ENCODE peak calls at places on chromosomes 11 and 22, in four cellular contexts. P is gastrocnemius medialis, Y is endodermal cell, I is kidney. M is an unnamed sample.

GRCh38 chr11:17526326-17526725 is 17.9 kb downstream of the USH1C start:
- DNase-seq in P (no peak), I (peak; percentile 69), Y (no peak), M (no peak)

GRCh38 chr22:48872271-48873260 is 955.1 kb downstream of the BRD1 start:
- DNase-seq in I (peak; percentile 9), Y (peak; percentile 28), P (no peak), M (no peak)

GRCh38 chr11:92227954-92228935 is 3.6 kb downstream of the FAT3 start:
- DNase-seq in Y (no peak), P (no peak), I (peak; percentile 66), M (no peak)

GRCh38 chr11:131957891-131958290 is 587.5 kb downstream of the NTM start:
- DNase-seq in P (no peak), Y (no peak), I (no peak), M (no peak)

GRCh38 chr11:68312117-68312779 is at the start of gene LRP5:
- DNase-seq in I (no peak), Y (peak; percentile 58), P (no peak), M (no peak)

GRCh38 chr11:121250843-121251242 is 41.7 kb upstream of the SC5D start:
- DNase-seq in P (no peak), Y (no peak), I (no peak), M (no peak)

GRCh38 chr11:72369786-72370185 is 64.5 kb downstream of the CLPB start:
- DNase-seq in I (no peak), Y (no peak), P (no peak), M (no peak)

GRCh38 chr22:30675436-30675835 is 7.8 kb upstream of the DUSP18 start:
- DNase-seq in Y (no peak), P (no peak), I (no peak), M (no peak)

GRCh38 chr11:11789735-11790369 is 51.9 kb upstream of the USP47 start:
- DNase-seq in I (no peak), Y (peak; percentile 54), P (no peak), M (peak; percentile 15)
- TF ChIP-seq CTCF in I (no peak), Y (peak; percentile 86), P (no peak), M (peak; percentile 81)

GRCh38 chr11:75350122-75350742 is 1.2 kb downstream of the ARRB1 start:
- DNase-seq in P (no peak), Y (peak; percentile 46), I (peak; percentile 61), M (no peak)
- TF ChIP-seq CTCF in P (no peak), Y (no peak), I (no peak), M (no peak)

DNA sequence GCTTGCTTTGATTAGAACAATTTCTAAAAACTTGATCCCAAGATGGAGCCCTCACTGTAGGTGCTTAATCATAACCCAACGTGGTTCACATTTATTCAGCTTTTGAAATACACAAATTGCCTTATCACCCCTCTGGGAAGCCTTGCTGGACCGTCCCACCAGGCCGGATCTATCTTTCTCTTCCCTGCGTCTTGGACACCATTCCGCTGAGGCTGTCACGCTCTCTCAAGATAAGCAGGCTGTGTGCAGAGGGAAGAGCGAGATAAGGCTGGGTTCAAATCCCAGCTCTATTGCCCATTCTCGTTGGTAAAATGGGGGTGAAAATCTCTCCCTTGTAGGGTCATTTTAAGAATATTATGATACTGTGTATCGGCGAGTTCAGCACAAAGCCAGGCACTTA is 20.5 kb upstream of the TP53I11 start:
- DNase-seq in P (no peak), Y (no peak), I (no peak), M (no peak)
- TF ChIP-seq CTCF in P (no peak), Y (no peak), I (no peak), M (no peak)

GRCh38 chr11:88494857-88495256 is 157.3 kb upstream of the CTSC start:
- DNase-seq in Y (no peak), I (no peak), P (no peak), M (no peak)
- TF ChIP-seq CTCF in Y (peak; percentile 45), I (no peak), P (no peak), M (no peak)

DNA sequence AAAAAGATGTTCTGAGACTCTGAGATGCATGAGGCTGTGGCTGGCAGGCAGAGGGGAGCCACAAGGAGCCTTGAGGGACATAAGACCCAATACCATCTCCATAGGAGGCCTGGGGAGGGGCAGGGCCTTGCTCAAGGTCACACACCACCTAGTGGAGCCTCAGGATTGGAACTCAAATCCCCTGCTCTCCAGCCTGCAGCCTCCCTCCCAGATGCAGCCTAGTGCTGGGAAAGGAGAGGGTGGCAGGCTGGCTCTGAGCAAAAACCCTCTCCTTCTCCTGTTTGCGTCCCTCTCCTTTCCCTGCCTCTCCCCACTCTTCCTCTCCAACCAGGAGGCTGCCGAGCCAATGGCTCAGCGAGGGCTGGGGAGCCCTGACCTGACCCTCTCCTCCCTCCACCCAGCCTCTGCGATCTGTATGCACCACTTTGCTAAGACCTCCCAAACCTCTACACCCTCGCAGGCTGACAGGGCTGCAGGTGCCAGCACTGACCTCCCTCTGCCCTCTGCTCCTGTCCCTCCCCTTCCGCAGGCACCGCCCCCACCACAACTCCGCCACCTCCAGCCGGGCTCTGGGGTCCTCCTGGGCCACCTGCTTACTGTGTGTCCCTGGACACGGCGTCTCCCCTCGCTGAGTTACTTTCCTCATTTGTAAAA is 14.7 kb downstream of the IGLL1 start:
- DNase-seq in P (no peak), Y (peak; percentile 82), I (peak; percentile 75), M (no peak)
- TF ChIP-seq CTCF in P (no peak), Y (peak; percentile 54), I (no peak), M (no peak)

DNA sequence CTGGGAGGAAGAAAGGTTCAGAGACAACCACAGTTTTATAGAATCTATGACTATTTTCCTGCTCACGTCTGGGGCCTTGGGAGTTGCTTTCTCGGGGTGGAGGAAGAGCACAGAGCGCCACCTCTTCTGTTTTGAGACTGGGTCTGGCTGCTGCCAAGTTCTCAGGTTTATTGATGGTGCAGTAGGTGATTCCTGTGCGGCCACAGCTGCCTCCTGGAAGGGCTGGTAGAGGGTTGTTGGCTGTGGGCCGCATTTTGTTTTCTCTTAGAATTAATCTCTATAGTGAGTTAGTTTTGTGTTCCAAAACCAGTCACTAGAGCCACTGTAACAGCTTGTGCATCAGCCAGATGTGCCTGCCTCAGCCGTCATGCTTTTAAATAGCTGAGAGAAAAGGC is 12.9 kb downstream of the TBC1D22A start:
- DNase-seq in P (no peak), Y (no peak), I (no peak), M (no peak)
- TF ChIP-seq CTCF in P (no peak), Y (no peak), I (no peak), M (no peak)